ENCODE peak calls at places on chromosome 7, in ten cellular contexts. Z is adrenal gland, Y is neural progenitor cell, M is suprapubic skin, V is mesenchymal stem cell, J is stomach, P is PC-9, X is body of pancreas, C is tibial artery, Q is mammary epithelial cell. R is an unnamed sample.
A peak's percentile ranks its signal among the peaks of the same experiment; 100 is the strongest.

GRCh38 chr7:151792671-151793070 is 84.2 kb downstream of the PRKAG2 start:
- DNase-seq in Z (no peak), Y (no peak), M (no peak), V (no peak), J (no peak), P (no peak), X (no peak), C (no peak), Q (no peak), R (no peak)

GRCh38 chr7:73718438-73718881 is 1.0 kb downstream of the STX1A start:
- DNase-seq in Z (peak; percentile 29), Y (no peak), M (no peak), V (no peak), J (no peak), P (no peak), X (no peak), C (no peak), Q (peak; percentile 59), R (no peak)

GRCh38 chr7:28130277-28130676 is 50.3 kb downstream of the JAZF1 start:
- DNase-seq in Z (no peak), Y (no peak), M (no peak), V (peak; percentile 89), J (no peak), P (no peak), X (no peak), C (no peak), Q (no peak), R (peak; percentile 70)

GRCh38 chr7:117219485-117219884 is 103.4 kb downstream of the WNT2 start:
- DNase-seq in Z (no peak), Y (no peak), M (no peak), V (no peak), J (no peak), P (no peak), X (no peak), C (no peak), Q (peak; percentile 12), R (no peak)

GRCh38 chr7:10977113-10977512 is 3.4 kb downstream of the PHF14 start:
- DNase-seq in Z (no peak), Y (no peak), M (no peak), V (no peak), J (no peak), P (no peak), X (no peak), C (no peak), Q (no peak), R (no peak)

GRCh38 chr7:22934473-22935065 is 79.4 kb downstream of the HYCC1 start:
- DNase-seq in Z (no peak), Y (no peak), M (no peak), V (peak; percentile 43), J (no peak), P (no peak), X (no peak), C (no peak), Q (peak; percentile 24), R (no peak)

GRCh38 chr7:8783229-8783628 is 349.8 kb downstream of the NXPH1 start:
- DNase-seq in Z (no peak), Y (no peak), M (no peak), V (no peak), J (no peak), P (no peak), X (no peak), C (no peak), Q (no peak), R (no peak)

GRCh38 chr7:31890198-31890597 is 180.0 kb downstream of the PDE1C start:
- DNase-seq in Z (no peak), Y (no peak), M (no peak), V (peak; percentile 24), J (no peak), P (no peak), X (peak; percentile 54), C (peak; percentile 46), Q (peak; percentile 83), R (no peak)

GRCh38 chr7:18086165-18087030 is 58.8 kb upstream of the PRPS1L1 start:
- DNase-seq in Z (no peak), Y (peak; percentile 80), M (peak; percentile 61), V (peak; percentile 16), J (no peak), P (no peak), X (peak; percentile 13), C (peak; percentile 23), Q (peak; percentile 9), R (peak; percentile 51)

GRCh38 chr7:128454808-128455555 is 696 bp upstream of the HILPDA start:
- DNase-seq in Z (no peak), Y (peak; percentile 24), M (no peak), V (no peak), J (no peak), P (no peak), X (no peak), C (no peak), Q (no peak), R (no peak)

GRCh38 chr7:143882611-143883078 is 19.3 kb downstream of the TCAF1 start:
- DNase-seq in Z (peak; percentile 68), Y (peak; percentile 83), M (peak; percentile 79), V (peak; percentile 81), J (peak; percentile 39), P (no peak), X (peak; percentile 43), C (peak; percentile 51), Q (peak; percentile 6), R (no peak)

GRCh38 chr7:41033526-41033925 is 669.4 kb downstream of the INHBA start:
- DNase-seq in Z (no peak), Y (no peak), M (no peak), V (peak; percentile 69), J (no peak), P (no peak), X (no peak), C (no peak), Q (peak; percentile 80), R (no peak)

GRCh38 chr7:74604326-74605020 is 53.0 kb upstream of the GTF2I start:
- DNase-seq in Z (peak; percentile 78), Y (no peak), M (peak; percentile 73), V (no peak), J (peak; percentile 91), P (peak; percentile 63), X (peak; percentile 63), C (peak; percentile 58), Q (no peak), R (no peak)

GRCh38 chr7:139730746-139731612 is 46.8 kb downstream of the HIPK2 start:
- DNase-seq in Z (peak; percentile 78), Y (peak; percentile 48), M (no peak), V (peak; percentile 53), J (peak; percentile 65), P (no peak), X (peak; percentile 49), C (peak; percentile 60), Q (no peak), R (no peak)

DNA sequence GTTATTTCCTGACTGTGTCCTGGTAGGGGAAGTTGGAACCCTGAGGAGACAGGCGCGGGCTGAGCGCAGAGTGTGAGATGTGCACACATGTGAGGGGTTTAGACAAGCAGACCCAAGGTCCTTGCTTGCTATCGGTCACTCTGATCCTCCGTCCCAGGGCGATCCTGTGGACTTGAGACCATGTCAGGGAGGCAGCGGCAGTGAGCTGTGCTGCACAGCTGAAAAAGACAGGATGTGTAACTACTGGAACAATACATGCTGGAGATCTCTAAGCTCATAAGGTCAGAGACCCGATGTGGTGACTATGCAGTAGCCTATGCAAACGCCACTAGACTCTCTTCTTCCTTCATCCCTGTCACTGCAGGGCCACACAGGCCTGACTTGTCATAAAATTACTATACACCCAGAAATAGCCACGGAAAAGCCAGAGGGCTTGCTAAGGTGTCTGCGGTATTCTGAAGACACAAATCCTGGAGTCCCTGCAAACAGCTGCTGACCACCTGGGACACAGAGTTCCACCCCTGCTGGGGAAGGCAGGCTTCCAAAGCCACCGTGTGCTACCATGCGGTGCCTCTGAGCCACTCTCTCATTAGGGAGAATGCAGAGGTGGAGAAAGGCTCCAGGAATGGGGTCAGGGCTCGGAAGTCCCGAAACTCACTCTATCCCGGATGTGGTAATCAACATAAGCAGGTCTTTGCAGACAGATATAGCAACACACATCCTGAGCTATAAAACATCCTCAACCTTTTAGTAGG is 91.1 kb upstream of the DDC start:
- DNase-seq in Z (peak; percentile 22), Y (no peak), M (peak; percentile 22), V (peak; percentile 20), J (no peak), P (no peak), X (no peak), C (no peak), Q (no peak), R (peak; percentile 28)
- H3K36me3 ChIP-seq in Z (no peaks in the 10 kb centered on the region), Y (no peaks in the 10 kb centered on the region), M (peaks cover 3% of the 10 kb centered on the region), V (peaks cover 31% of the 10 kb centered on the region), J (peaks cover 11% of the 10 kb centered on the region), P (peaks cover 1% of the 10 kb centered on the region), X (peaks cover 3% of the 10 kb centered on the region), C (no peaks in the 10 kb centered on the region), Q (no peaks in the 10 kb centered on the region), R (no peaks in the 10 kb centered on the region)

DNA sequence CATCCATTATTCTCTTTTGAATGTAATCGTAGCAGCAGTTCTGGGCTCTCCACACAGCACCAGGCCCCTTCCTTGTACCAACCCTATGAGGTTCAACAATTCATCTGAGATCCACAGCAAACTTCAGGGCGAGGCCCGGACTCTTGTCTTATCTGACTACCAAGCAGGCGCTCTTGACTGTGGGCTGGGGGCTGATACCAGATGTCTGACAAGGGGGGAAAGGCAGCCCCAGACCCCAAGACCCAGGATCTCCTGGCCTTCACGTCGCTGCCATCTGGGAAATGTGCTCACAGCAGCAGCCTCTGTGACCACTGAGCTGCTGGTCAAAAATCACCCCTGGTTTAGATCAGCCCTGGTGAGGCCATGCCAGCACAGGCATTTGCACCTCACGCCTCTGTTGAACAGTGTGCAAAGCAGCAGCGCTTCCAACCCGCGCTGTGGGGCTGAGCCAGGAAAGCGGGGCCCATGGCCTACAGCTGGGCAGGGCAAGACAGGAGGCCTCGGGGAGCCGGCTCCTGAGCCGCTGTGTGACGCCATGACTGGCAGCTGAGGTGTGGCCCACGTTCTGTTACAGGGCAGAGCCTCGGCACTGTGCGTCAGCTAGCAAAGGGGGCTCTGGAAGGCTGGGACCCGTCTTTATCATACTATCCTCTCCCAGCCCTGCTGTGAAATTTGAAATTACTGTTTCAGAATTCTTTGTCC is 143.9 kb downstream of the PAXIP1 start:
- DNase-seq in Z (no peak), Y (no peak), M (no peak), V (no peak), J (no peak), P (no peak), X (no peak), C (no peak), Q (no peak), R (no peak)
- H3K27ac ChIP-seq in Z (no peak overlapping the region), Y (no peak overlapping the region), M (no peak overlapping the region), V (no peak overlapping the region), J (no peak overlapping the region), P (no peak overlapping the region), X (no peak overlapping the region), C (no peak overlapping the region), Q (no peak overlapping the region), R (no peak overlapping the region)

GRCh38 chr7:44391171-44391570 is 65.8 kb upstream of the CAMK2B start:
- DNase-seq in Z (peak; percentile 8), Y (no peak), M (no peak), V (no peak), J (no peak), P (no peak), X (no peak), C (no peak), Q (no peak), R (no peak)
- H3K36me3 ChIP-seq in Z (no peaks in the 10 kb centered on the region), Y (no peaks in the 10 kb centered on the region), M (peaks cover 73% of the 10 kb centered on the region), V (peaks cover 69% of the 10 kb centered on the region), J (peaks cover 89% of the 10 kb centered on the region), P (peaks cover 13% of the 10 kb centered on the region), X (peaks cover 25% of the 10 kb centered on the region), C (peaks cover 76% of the 10 kb centered on the region), Q (peaks cover 18% of the 10 kb centered on the region), R (peaks cover 68% of the 10 kb centered on the region)

DNA sequence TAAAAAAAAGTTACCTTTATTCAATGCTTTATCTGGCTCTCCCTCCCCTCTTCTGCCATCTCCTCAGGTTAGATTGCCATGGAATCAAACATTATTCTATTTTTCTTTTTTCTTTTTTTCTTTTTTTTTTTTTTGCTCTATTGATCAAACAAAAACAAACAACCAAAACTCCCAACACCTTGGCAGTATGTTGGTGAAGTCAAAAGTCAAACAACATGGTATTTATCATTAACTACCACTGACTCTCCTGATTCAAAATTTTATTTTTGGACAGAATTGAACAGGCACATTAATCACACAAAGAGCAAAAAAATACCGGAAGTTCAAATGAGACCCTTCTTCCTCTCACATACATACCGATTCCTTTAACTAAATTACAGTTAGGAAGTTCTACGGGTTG is 6.4 kb downstream of the PON1 start:
- DNase-seq in Z (no peak), Y (no peak), M (no peak), V (no peak), J (no peak), P (no peak), X (no peak), C (no peak), Q (no peak), R (no peak)
- H3K27ac ChIP-seq in Z (no peak overlapping the region), Y (no peak overlapping the region), M (no peak overlapping the region), V (no peak overlapping the region), J (no peak overlapping the region), P (no peak overlapping the region), X (no peak overlapping the region), C (no peak overlapping the region), Q (no peak overlapping the region), R (no peak overlapping the region)